ENCODE peak calls at places on chromosomes 2 and 18, in nine cellular contexts. N is WTC11, U is neural crest cell, D is OCI-LY7, O is fibroblast of mammary gland, L is hepatocyte, B is AG10803, Y is WERI-Rb-1, Z is fibroblast of villous mesenchyme. W is an unnamed sample.

GRCh38 chr2:146623771-146624170 is 1221.1 kb upstream of the ACVR2A start:
- DNase-seq in N (no peak), U (no peak), D (no peak), O (peak), L (no peak), B (peak), Y (no peak), Z (peak), W (no peak)

GRCh38 chr2:235162544-235163197 is 210.9 kb downstream of the SH3BP4 start:
- DNase-seq in N (no peak), U (no peak), D (no peak), O (peak), L (no peak), B (no peak), Y (no peak), Z (peak), W (no peak)

GRCh38 chr2:169298007-169298406 is 64.3 kb downstream of the LRP2 start:
- DNase-seq in N (no peak), U (no peak), D (no peak), O (no peak), L (no peak), B (no peak), Y (no peak), Z (no peak), W (no peak)

GRCh38 chr18:59994357-59994756 is 94.6 kb downstream of the PMAIP1 start:
- DNase-seq in N (no peak), U (no peak), D (peak), O (peak), L (no peak), B (no peak), Y (no peak), Z (peak), W (no peak)

GRCh38 chr2:26285931-26286330 is 41.2 kb downstream of the HADHB start:
- DNase-seq in N (no peak), U (no peak), D (no peak), O (no peak), L (no peak), B (no peak), Y (no peak), Z (no peak), W (no peak)

GRCh38 chr2:75512455-75513212 is 48.1 kb downstream of the EVA1A start:
- DNase-seq in N (no peak), U (no peak), D (no peak), O (no peak), L (no peak), B (no peak), Y (no peak), Z (no peak), W (no peak)

GRCh38 chr2:152781210-152781609 is 62.8 kb downstream of the ARL6IP6 start:
- DNase-seq in N (no peak), U (no peak), D (no peak), O (no peak), L (no peak), B (no peak), Y (no peak), Z (no peak), W (no peak)

GRCh38 chr2:127608061-127609011 is 37.6 kb upstream of the GPR17 start:
- DNase-seq in N (no peak), U (no peak), D (no peak), O (no peak), L (peak), B (no peak), Y (peak), Z (no peak), W (no peak)

GRCh38 chr2:160974803-160975202 is 185.4 kb upstream of the TANK start:
- DNase-seq in N (no peak), U (no peak), D (no peak), O (peak), L (no peak), B (no peak), Y (no peak), Z (no peak), W (no peak)

DNA sequence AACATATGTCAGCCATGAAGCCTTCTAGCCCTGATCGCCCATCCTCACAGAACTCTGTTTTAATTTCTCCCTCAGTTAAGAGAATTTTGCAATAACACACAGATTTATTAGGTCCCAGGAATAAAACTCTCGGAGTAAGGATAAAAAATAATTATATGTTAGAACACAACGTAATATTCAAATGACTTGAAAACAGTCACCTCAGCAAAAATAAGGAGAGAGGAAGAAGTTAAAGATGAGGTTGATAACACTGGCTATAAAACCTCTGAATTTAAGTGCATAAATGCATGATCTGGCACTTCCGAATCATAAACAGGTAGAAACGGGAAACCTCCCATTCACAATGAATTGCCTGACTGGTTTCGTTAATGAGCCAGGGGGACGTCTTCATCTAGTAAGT is 308.6 kb downstream of the AFF3 start:
- DNase-seq in N (no peak), U (no peak), D (no peak), O (no peak), L (no peak), B (no peak), Y (no peak), Z (no peak), W (no peak)
- TF ChIP-seq CTCF in N (no peak), U (no peak), D (no peak), O (no peak), L (no peak), B (no peak), Y (no peak), Z (no peak), W (no peak)

GRCh38 chr18:14900435-14900834 is 152.5 kb downstream of the ANKRD30B start:
- DNase-seq in N (no peak), U (no peak), D (no peak), O (no peak), L (no peak), B (no peak), Y (no peak), Z (no peak), W (no peak)
- TF ChIP-seq CTCF in N (no peak), U (no peak), D (no peak), O (no peak), L (no peak), B (no peak), Y (no peak), Z (no peak), W (no peak)

DNA sequence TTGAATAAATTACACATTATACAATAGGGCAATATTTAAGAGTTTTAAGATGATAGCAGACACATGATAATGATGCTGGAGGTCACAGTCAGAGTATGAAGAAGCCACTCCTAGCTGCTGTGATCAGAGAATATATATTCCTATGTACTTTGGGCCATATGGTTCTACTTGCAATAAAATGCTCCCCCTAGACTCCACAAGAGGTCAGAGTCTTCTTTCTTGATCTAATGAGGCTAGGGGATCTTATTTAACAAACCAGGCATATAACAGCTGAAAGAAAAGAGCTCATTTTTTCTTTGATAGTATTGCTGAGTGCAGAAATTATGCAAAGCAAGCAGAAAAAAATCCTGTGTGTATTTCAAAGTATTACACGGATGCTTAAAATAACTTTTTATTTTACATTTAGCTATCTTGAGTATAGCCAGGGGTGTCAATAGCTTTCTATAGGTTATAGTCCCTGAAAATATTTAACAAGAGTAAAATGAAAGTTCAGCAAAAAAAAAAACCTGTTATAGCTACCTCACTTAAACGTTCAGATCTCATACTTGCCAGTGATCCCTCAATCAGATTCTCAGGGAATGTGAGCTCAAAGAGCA is 748.7 kb upstream of the CHAC2 start:
- DNase-seq in N (no peak), U (no peak), D (no peak), O (peak), L (peak), B (no peak), Y (no peak), Z (no peak), W (no peak)
- TF ChIP-seq CTCF in N (no peak), U (peak), D (peak), O (peak), L (peak), B (peak), Y (peak), Z (no peak), W (no peak)

GRCh38 chr2:240217431-240218301 is 77.2 kb upstream of the OTOS start:
- DNase-seq in N (peak), U (no peak), D (peak), O (no peak), L (no peak), B (no peak), Y (peak), Z (no peak), W (no peak)
- TF ChIP-seq CTCF in N (no peak), U (no peak), D (no peak), O (no peak), L (no peak), B (no peak), Y (no peak), Z (no peak), W (no peak)

GRCh38 chr2:1319393-1319792 is 93.9 kb upstream of the TPO start:
- DNase-seq in N (no peak), U (no peak), D (no peak), O (no peak), L (no peak), B (no peak), Y (no peak), Z (no peak), W (no peak)
- TF ChIP-seq CTCF in N (no peak), U (no peak), D (no peak), O (no peak), L (no peak), B (no peak), Y (no peak), Z (no peak), W (no peak)

W was measured in CD4-positive, alpha-beta T cell.